ENCODE peak calls at places on chromosome X, in nine cellular contexts. W is epithelial cell of esophagus; N is CD8-positive, alpha-beta T cell; M is bronchial epithelial cell; B is endodermal cell; P is choroid plexus epithelial cell; T is foreskin fibroblast; V is HCT116; U is AG10803. X is an unnamed sample.

GRCh38 chrX:125203737-125204578 is 115.7 kb upstream of the TEX13C start:
- DNase-seq in W (peak), N (no peak), M (peak), B (peak), P (peak), T (no peak), V (no peak), U (peak), X (peak)

GRCh38 chrX:10050481-10050880 is 83.3 kb downstream of the CLDN34 start:
- DNase-seq in W (peak), N (no peak), M (no peak), B (peak), P (no peak), T (no peak), V (no peak), U (no peak), X (peak)

GRCh38 chrX:16633754-16634153 is 16.2 kb upstream of the S100G start:
- DNase-seq in W (no peak), N (no peak), M (no peak), B (no peak), P (peak), T (no peak), V (no peak), U (no peak), X (no peak)

GRCh38 chrX:87516716-87517115 is 886 bp upstream of the KLHL4 start:
- DNase-seq in W (peak), N (no peak), M (peak), B (no peak), P (peak), T (no peak), V (no peak), U (no peak), X (no peak)

GRCh38 chrX:33132569-33132968 is 78.8 kb downstream of the DMD start:
- DNase-seq in W (no peak), N (no peak), M (no peak), B (no peak), P (no peak), T (no peak), V (no peak), U (no peak), X (no peak)

GRCh38 chrX:119134466-119134865 is 6.9 kb upstream of the KIAA1210 start:
- DNase-seq in W (no peak), N (no peak), M (no peak), B (no peak), P (no peak), T (no peak), V (no peak), U (no peak), X (no peak)

GRCh38 chrX:134634691-134635090 is 23.6 kb downstream of the PLAC1 start:
- DNase-seq in W (peak), N (no peak), M (peak), B (no peak), P (no peak), T (peak), V (no peak), U (peak), X (no peak)

GRCh38 chrX:46758163-46758955 is 559 bp downstream of the SLC9A7 start:
- DNase-seq in W (peak), N (peak), M (no peak), B (no peak), P (no peak), T (peak), V (no peak), U (peak), X (no peak)

GRCh38 chrX:40327085-40327484 is 229.3 kb upstream of the BCOR start:
- DNase-seq in W (no peak), N (no peak), M (no peak), B (peak), P (no peak), T (no peak), V (no peak), U (no peak), X (no peak)

GRCh38 chrX:25277574-25277973 is 261.8 kb upstream of the ARX start:
- DNase-seq in W (no peak), N (no peak), M (no peak), B (no peak), P (no peak), T (no peak), V (no peak), U (no peak), X (no peak)

GRCh38 chrX:135741192-135741715 is 26.7 kb downstream of the CT45A3 start:
- DNase-seq in W (no peak), N (no peak), M (no peak), B (no peak), P (no peak), T (no peak), V (no peak), U (no peak), X (no peak)

GRCh38 chrX:66676413-66676812 is 37.5 kb upstream of the EDA2R start:
- DNase-seq in W (peak), N (no peak), M (peak), B (no peak), P (peak), T (peak), V (no peak), U (peak), X (no peak)

GRCh38 chrX:139293991-139294390 is 236.5 kb upstream of the F9 start:
- DNase-seq in W (no peak), N (no peak), M (no peak), B (no peak), P (no peak), T (no peak), V (no peak), U (no peak), X (no peak)

GRCh38 chrX:6012357-6012756 is 216.3 kb downstream of the NLGN4X start:
- DNase-seq in W (no peak), N (no peak), M (no peak), B (no peak), P (no peak), T (no peak), V (no peak), U (no peak), X (no peak)

GRCh38 chrX:132636080-132636479 is 147.2 kb upstream of the MBNL3 start:
- DNase-seq in W (peak), N (no peak), M (peak), B (no peak), P (peak), T (no peak), V (no peak), U (peak), X (no peak)

GRCh38 chrX:54452920-54453319 is 12.7 kb downstream of the TSR2 start:
- DNase-seq in W (no peak), N (no peak), M (no peak), B (peak), P (peak), T (no peak), V (no peak), U (peak), X (peak)

GRCh38 chrX:147485207-147485606 is 426.5 kb upstream of the FMR1 start:
- DNase-seq in W (no peak), N (no peak), M (no peak), B (no peak), P (no peak), T (no peak), V (no peak), U (no peak), X (no peak)

GRCh38 chrX:73944582-73944947 is 359.4 kb upstream of the ZCCHC13 start:
- DNase-seq in W (no peak), N (no peak), M (no peak), B (no peak), P (no peak), T (no peak), V (no peak), U (no peak), X (no peak)

GRCh38 chrX:51182545-51182944 is 150.1 kb upstream of the NUDT10 start:
- DNase-seq in W (no peak), N (no peak), M (no peak), B (peak), P (no peak), T (no peak), V (no peak), U (no peak), X (peak)

GRCh38 chrX:111869639-111870034 is 6.3 kb upstream of the TRPC5OS start:
- DNase-seq in W (peak), N (no peak), M (peak), B (peak), P (peak), T (no peak), V (peak), U (peak), X (peak)

GRCh38 chrX:148310402-148311200 is 189.8 kb upstream of the AFF2 start:
- DNase-seq in W (no peak), N (peak), M (no peak), B (no peak), P (no peak), T (no peak), V (no peak), U (no peak), X (no peak)

GRCh38 chrX:102651242-102651967 is at the start of gene GPRASP1:
- DNase-seq in W (no peak), N (peak), M (no peak), B (peak), P (peak), T (peak), V (no peak), U (peak), X (peak)

GRCh38 chrX:130091976-130092522 is 18.2 kb downstream of the ELF4 start:
- DNase-seq in W (no peak), N (peak), M (no peak), B (peak), P (no peak), T (no peak), V (no peak), U (no peak), X (peak)

GRCh38 chrX:1185556-1185955 is 26.9 kb downstream of the CRLF2 start:
- DNase-seq in W (no peak), N (no peak), M (no peak), B (peak), P (no peak), T (no peak), V (no peak), U (no peak), X (no peak)

GRCh38 chrX:13670197-13670596 is 17.3 kb downstream of the TCEANC start:
- DNase-seq in W (no peak), N (no peak), M (no peak), B (no peak), P (no peak), T (no peak), V (no peak), U (no peak), X (no peak)

GRCh38 chrX:45632506-45632905 is 431.8 kb upstream of the DIPK2B start:
- DNase-seq in W (no peak), N (no peak), M (no peak), B (peak), P (no peak), T (no peak), V (no peak), U (no peak), X (peak)
- TF ChIP-seq CTCF in W (no peak), N (no peak), M (no peak), B (peak), P (no peak), T (no peak), V (no peak), U (no peak), X (no peak)

GRCh38 chrX:154712781-154713391 is 38.0 kb downstream of the GAB3 start:
- DNase-seq in W (peak), N (no peak), M (peak), B (no peak), P (peak), T (no peak), V (no peak), U (peak), X (no peak)

GRCh38 chrX:154711264-154711663 is 39.6 kb downstream of the GAB3 start:
- DNase-seq in W (no peak), N (no peak), M (no peak), B (no peak), P (no peak), T (no peak), V (no peak), U (no peak), X (no peak)

GRCh38 chrX:154714925-154715324 is 36.0 kb downstream of the GAB3 start:
- DNase-seq in W (peak), N (no peak), M (peak), B (peak), P (peak), T (no peak), V (peak), U (peak), X (peak)

GRCh38 chrX:154715825-154716224 is 35.1 kb downstream of the GAB3 start:
- DNase-seq in W (no peak), N (no peak), M (no peak), B (no peak), P (no peak), T (no peak), V (no peak), U (no peak), X (no peak)

GRCh38 chrX:154710309-154710708 is 40.6 kb downstream of the GAB3 start:
- DNase-seq in W (no peak), N (no peak), M (no peak), B (peak), P (no peak), T (no peak), V (no peak), U (no peak), X (no peak)
- TF ChIP-seq CTCF in W (no peak), N (no peak), M (no peak), B (peak), P (no peak), T (no peak), V (peak), U (no peak), X (no peak)

GRCh38 chrX:68985135-68985725 is 156.4 kb downstream of the EFNB1 start:
- DNase-seq in W (no peak), N (no peak), M (no peak), B (no peak), P (no peak), T (no peak), V (no peak), U (no peak), X (no peak)
- TF ChIP-seq CTCF in W (no peak), N (no peak), M (no peak), B (peak), P (no peak), T (no peak), V (no peak), U (no peak), X (no peak)

GRCh38 chrX:151711787-151712186 is 4.0 kb upstream of the FATE1 start:
- DNase-seq in W (no peak), N (no peak), M (no peak), B (peak), P (no peak), T (no peak), V (no peak), U (no peak), X (no peak)
- TF ChIP-seq CTCF in W (no peak), N (no peak), M (no peak), B (no peak), P (no peak), T (no peak), V (no peak), U (no peak), X (no peak)

DNA sequence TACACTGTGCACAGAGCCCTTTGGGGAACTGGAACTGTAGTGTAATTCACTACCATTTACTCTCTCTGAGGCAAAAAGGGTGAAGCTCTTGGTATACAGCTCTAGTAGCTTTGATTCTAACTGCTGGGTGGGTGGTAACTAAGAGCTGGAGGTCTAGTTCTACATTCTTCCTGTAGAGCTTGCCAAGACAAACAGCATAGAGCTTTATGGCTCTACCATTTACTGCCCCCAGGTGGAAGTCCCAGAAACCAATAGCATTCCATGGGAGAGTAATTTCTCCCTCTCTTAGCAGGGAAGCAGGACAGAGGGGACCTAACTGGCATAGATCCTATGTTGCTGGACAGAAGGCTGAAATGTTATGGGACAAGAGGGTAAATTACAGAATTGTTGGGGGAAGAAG is 26.7 kb downstream of the HDAC8 start:
- DNase-seq in W (no peak), N (no peak), M (no peak), B (peak), P (peak), T (no peak), V (no peak), U (no peak), X (no peak)
- TF ChIP-seq CTCF in W (peak), N (no peak), M (no peak), B (peak), P (peak), T (no peak), V (peak), U (no peak), X (no peak)

X was measured in endothelial cell.